ENCODE peak calls at places on chromosomes 3 and 15, in five cellular contexts. I is left kidney, D is NCI-H1092, Y is uterus, L is WTC11. U is an unnamed sample.

GRCh38 chr3:189404036-189404435 is 227.2 kb upstream of the TP63 start:
- DNase-seq in I (peak), D (no peak), Y (no peak), L (no peak), U (no peak)

GRCh38 chr15:81106560-81106959 is 27.5 kb upstream of the CFAP161 start:
- DNase-seq in I (peak), D (no peak), Y (peak), L (peak), U (peak)

GRCh38 chr3:29283739-29284138 is 2.9 kb downstream of the RBMS3 start:
- DNase-seq in I (no peak), D (no peak), Y (no peak), L (no peak), U (no peak)

GRCh38 chr3:52561028-52561749 is 24.8 kb downstream of the UQCC5 start:
- DNase-seq in I (no peak), D (no peak), Y (no peak), L (no peak), U (no peak)

GRCh38 chr15:27903405-27903804 is 195.7 kb downstream of the OCA2 start:
- DNase-seq in I (no peak), D (no peak), Y (no peak), L (no peak), U (no peak)

GRCh38 chr3:11726146-11726545 is 82.4 kb upstream of the VGLL4 start:
- DNase-seq in I (no peak), D (no peak), Y (no peak), L (no peak), U (no peak)

GRCh38 chr3:66036586-66037061 is 2.1 kb downstream of the MAGI1 start:
- DNase-seq in I (peak), D (no peak), Y (no peak), L (peak), U (peak)

GRCh38 chr15:84953136-84953535 is 28.5 kb upstream of the PDE8A start:
- DNase-seq in I (no peak), D (no peak), Y (no peak), L (no peak), U (no peak)

GRCh38 chr3:10470666-10471336 is 34.6 kb downstream of the ATP2B2 start:
- DNase-seq in I (peak), D (no peak), Y (no peak), L (peak), U (peak)

GRCh38 chr3:4954256-4955000 is 24.8 kb upstream of the BHLHE40 start:
- DNase-seq in I (no peak), D (no peak), Y (no peak), L (no peak), U (no peak)

GRCh38 chr15:38555686-38556334 is 8.8 kb downstream of the RASGRP1 start:
- DNase-seq in I (peak), D (no peak), Y (no peak), L (no peak), U (no peak)

GRCh38 chr15:95567686-95568085 is 762.8 kb upstream of the NR2F2 start:
- DNase-seq in I (no peak), D (no peak), Y (no peak), L (no peak), U (no peak)

GRCh38 chr3:159565313-159565712 is 423.3 kb upstream of the IL12A start:
- DNase-seq in I (no peak), D (no peak), Y (no peak), L (no peak), U (no peak)

GRCh38 chr15:69104050-69104750 is 56.2 kb upstream of the GLCE start:
- DNase-seq in I (peak), D (no peak), Y (no peak), L (no peak), U (no peak)

GRCh38 chr3:181695661-181696491 is 15.8 kb upstream of the SOX2 start:
- DNase-seq in I (peak), D (no peak), Y (no peak), L (no peak), U (no peak)

GRCh38 chr3:11517601-11518000 is 126.1 kb downstream of the VGLL4 start:
- DNase-seq in I (no peak), D (no peak), Y (no peak), L (no peak), U (no peak)

GRCh38 chr3:124833710-124834332 is 53.3 kb downstream of the ITGB5 start:
- DNase-seq in I (peak), D (no peak), Y (no peak), L (no peak), U (no peak)

GRCh38 chr3:8505621-8506020 is 4.0 kb downstream of the LMCD1 start:
- DNase-seq in I (peak), D (peak), Y (no peak), L (no peak), U (no peak)

GRCh38 chr15:94097567-94097966 is 133.8 kb upstream of the MCTP2 start:
- DNase-seq in I (no peak), D (no peak), Y (no peak), L (no peak), U (no peak)

GRCh38 chr3:160372780-160373179 is 26.2 kb downstream of the IFT80 start:
- DNase-seq in I (no peak), D (no peak), Y (no peak), L (no peak), U (no peak)

GRCh38 chr3:64216706-64217105 is 8.6 kb downstream of the PRICKLE2 start:
- DNase-seq in I (peak), D (no peak), Y (no peak), L (no peak), U (peak)

GRCh38 chr3:188948658-188949400 is 222.9 kb upstream of the TPRG1 start:
- DNase-seq in I (no peak), D (no peak), Y (peak), L (no peak), U (no peak)